ENCODE peak calls at places on chromosomes 2 and 18, in six cellular contexts. One of them, this sample, is unnamed.

GRCh38 chr2:42829556-42830510 is 37.5 kb upstream of the HAAO start:
- DNase-seq in PC-9: no peak
- DNase-seq in right lobe of liver: no peak
- DNase-seq in Peyer's patch: no peak
- DNase-seq in MCF 10A: no peak
- DNase-seq in cardiac fibroblast: no peak
- DNase-seq in this sample: no peak

GRCh38 chr2:26934985-26935384 is 35.5 kb upstream of the MAPRE3 start:
- DNase-seq in cardiac fibroblast: no peak
- DNase-seq in PC-9: no peak
- DNase-seq in right lobe of liver: no peak
- DNase-seq in Peyer's patch: no peak
- DNase-seq in MCF 10A: no peak
- DNase-seq in this sample: peak

GRCh38 chr2:120231974-120232635 is 8.9 kb upstream of the TMEM185B start:
- DNase-seq in Peyer's patch: peak
- DNase-seq in right lobe of liver: no peak
- DNase-seq in MCF 10A: no peak
- DNase-seq in cardiac fibroblast: no peak
- DNase-seq in PC-9: no peak
- DNase-seq in this sample: no peak

GRCh38 chr18:22152093-22152492 is 17.3 kb upstream of the GATA6 start:
- DNase-seq in Peyer's patch: no peak
- DNase-seq in right lobe of liver: no peak
- DNase-seq in cardiac fibroblast: peak
- DNase-seq in MCF 10A: no peak
- DNase-seq in PC-9: no peak
- DNase-seq in this sample: no peak

GRCh38 chr18:13256444-13257305 is 38.1 kb downstream of the LDLRAD4 start:
- DNase-seq in cardiac fibroblast: no peak
- DNase-seq in Peyer's patch: peak
- DNase-seq in MCF 10A: no peak
- DNase-seq in right lobe of liver: no peak
- DNase-seq in PC-9: no peak
- DNase-seq in this sample: peak

GRCh38 chr2:10382313-10383061 is 65.6 kb downstream of the ODC1 start:
- DNase-seq in MCF 10A: peak
- DNase-seq in Peyer's patch: peak
- DNase-seq in PC-9: no peak
- DNase-seq in right lobe of liver: no peak
- DNase-seq in cardiac fibroblast: no peak
- DNase-seq in this sample: peak

GRCh38 chr2:230650585-230651137 is 62.0 kb upstream of the CAB39 start:
- DNase-seq in cardiac fibroblast: no peak
- DNase-seq in MCF 10A: no peak
- DNase-seq in Peyer's patch: no peak
- DNase-seq in right lobe of liver: no peak
- DNase-seq in PC-9: peak
- DNase-seq in this sample: no peak

GRCh38 chr2:54709341-54709809 is 14.1 kb upstream of the EML6 start:
- DNase-seq in cardiac fibroblast: no peak
- DNase-seq in right lobe of liver: peak
- DNase-seq in MCF 10A: no peak
- DNase-seq in PC-9: no peak
- DNase-seq in Peyer's patch: peak
- DNase-seq in this sample: peak

GRCh38 chr2:30686000-30686399 is 121.2 kb downstream of the CAPN13 start:
- DNase-seq in MCF 10A: no peak
- DNase-seq in PC-9: peak
- DNase-seq in cardiac fibroblast: no peak
- DNase-seq in right lobe of liver: no peak
- DNase-seq in Peyer's patch: no peak
- DNase-seq in this sample: peak

GRCh38 chr2:18262601-18263000 is 297.9 kb downstream of the RDH14 start:
- DNase-seq in right lobe of liver: no peak
- DNase-seq in PC-9: no peak
- DNase-seq in MCF 10A: no peak
- DNase-seq in cardiac fibroblast: peak
- DNase-seq in Peyer's patch: no peak
- DNase-seq in this sample: no peak

GRCh38 chr18:8329186-8329771 is 280.0 kb upstream of the RAB12 start:
- DNase-seq in MCF 10A: peak
- DNase-seq in cardiac fibroblast: peak
- DNase-seq in PC-9: peak
- DNase-seq in right lobe of liver: no peak
- DNase-seq in Peyer's patch: no peak
- DNase-seq in this sample: no peak

GRCh38 chr2:209648714-209649113 is 122.9 kb upstream of the UNC80 start:
- DNase-seq in PC-9: no peak
- DNase-seq in right lobe of liver: no peak
- DNase-seq in Peyer's patch: no peak
- DNase-seq in cardiac fibroblast: peak
- DNase-seq in MCF 10A: peak
- DNase-seq in this sample: no peak

GRCh38 chr18:31041346-31042067 is 1.0 kb downstream of the DSC3 start:
- DNase-seq in MCF 10A: peak
- DNase-seq in cardiac fibroblast: peak
- DNase-seq in PC-9: no peak
- DNase-seq in right lobe of liver: peak
- DNase-seq in Peyer's patch: no peak
- DNase-seq in this sample: peak

GRCh38 chr18:53093650-53094049 is 753.7 kb downstream of the DCC start:
- DNase-seq in Peyer's patch: no peak
- DNase-seq in right lobe of liver: no peak
- DNase-seq in MCF 10A: no peak
- DNase-seq in PC-9: no peak
- DNase-seq in cardiac fibroblast: no peak
- DNase-seq in this sample: no peak

GRCh38 chr2:73762571-73762970 is 17.3 kb downstream of the DUSP11 start:
- DNase-seq in right lobe of liver: no peak
- DNase-seq in Peyer's patch: no peak
- DNase-seq in MCF 10A: no peak
- DNase-seq in PC-9: no peak
- DNase-seq in cardiac fibroblast: peak
- DNase-seq in this sample: no peak

GRCh38 chr2:43356774-43357173 is 130.4 kb upstream of the ZFP36L2 start:
- DNase-seq in PC-9: no peak
- DNase-seq in Peyer's patch: no peak
- DNase-seq in cardiac fibroblast: peak
- DNase-seq in MCF 10A: no peak
- DNase-seq in right lobe of liver: no peak
- DNase-seq in this sample: no peak

GRCh38 chr2:175766880-175767279 is 235.2 kb downstream of the LNPK start:
- DNase-seq in PC-9: no peak
- DNase-seq in right lobe of liver: no peak
- DNase-seq in Peyer's patch: no peak
- DNase-seq in MCF 10A: peak
- DNase-seq in cardiac fibroblast: peak
- DNase-seq in this sample: no peak

DNA sequence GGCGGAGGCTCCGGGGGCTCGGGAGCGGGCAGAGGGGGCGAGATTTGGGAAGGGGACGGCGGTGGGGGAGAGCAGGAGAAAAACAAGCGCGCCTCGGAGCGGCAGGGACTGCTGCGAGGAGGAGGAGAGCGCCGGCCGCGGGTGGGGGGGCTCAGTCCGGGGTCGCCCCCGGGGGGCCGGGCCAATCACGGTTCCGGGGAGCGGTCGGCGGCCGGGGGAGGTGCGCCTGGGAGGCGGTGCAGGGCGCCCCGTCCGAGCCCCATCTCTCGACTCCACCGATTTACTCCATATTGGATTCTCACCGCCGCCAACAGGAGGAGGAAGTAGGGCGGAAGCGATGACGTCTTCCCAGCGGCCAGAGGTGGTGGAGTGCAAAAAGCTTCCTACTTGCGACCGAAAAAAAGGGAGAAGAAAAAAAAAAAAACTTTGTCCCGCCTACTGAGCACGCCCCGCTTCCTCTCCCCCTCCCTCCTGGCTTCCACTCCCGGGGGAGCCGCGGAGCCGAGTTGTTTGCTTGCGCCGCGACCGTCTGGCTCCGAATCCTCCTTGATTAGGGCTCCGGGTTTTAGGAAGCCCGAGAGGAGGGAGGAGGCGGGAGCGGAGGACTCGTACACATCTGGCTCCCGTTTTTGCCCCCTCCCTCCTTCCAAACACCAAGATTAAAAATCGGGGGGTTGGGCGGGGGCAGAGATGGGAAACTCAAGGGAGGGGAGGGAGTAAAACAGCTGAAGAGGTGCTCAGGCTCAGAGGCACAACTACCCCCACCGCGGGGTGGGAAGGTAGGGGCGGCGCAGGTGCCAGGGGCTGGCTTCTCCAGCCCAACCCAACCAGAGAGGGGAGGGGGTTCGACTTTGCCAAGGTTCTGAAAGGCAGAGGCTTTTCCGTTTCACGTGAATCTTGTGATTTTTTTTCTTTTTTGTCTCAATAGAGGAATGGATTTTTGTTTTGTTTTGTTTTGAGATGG is at the start of gene SPRED2:
- DNase-seq in MCF 10A: peak
- DNase-seq in cardiac fibroblast: peak
- DNase-seq in PC-9: peak
- DNase-seq in Peyer's patch: peak
- DNase-seq in right lobe of liver: peak
- DNase-seq in this sample: peak
- TF ChIP-seq CTCF in MCF 10A: no peak
- TF ChIP-seq CTCF in cardiac fibroblast: no peak
- TF ChIP-seq CTCF in PC-9: no peak
- TF ChIP-seq CTCF in Peyer's patch: no peak
- TF ChIP-seq CTCF in right lobe of liver: no peak
- TF ChIP-seq CTCF in this sample: peak

GRCh38 chr2:33058716-33059451 is 112.1 kb downstream of the LTBP1 start:
- DNase-seq in MCF 10A: no peak
- DNase-seq in Peyer's patch: no peak
- DNase-seq in PC-9: no peak
- DNase-seq in right lobe of liver: no peak
- DNase-seq in cardiac fibroblast: no peak
- DNase-seq in this sample: no peak
- TF ChIP-seq CTCF in MCF 10A: no peak
- TF ChIP-seq CTCF in Peyer's patch: no peak
- TF ChIP-seq CTCF in PC-9: no peak
- TF ChIP-seq CTCF in right lobe of liver: no peak
- TF ChIP-seq CTCF in cardiac fibroblast: no peak
- TF ChIP-seq CTCF in this sample: no peak

DNA sequence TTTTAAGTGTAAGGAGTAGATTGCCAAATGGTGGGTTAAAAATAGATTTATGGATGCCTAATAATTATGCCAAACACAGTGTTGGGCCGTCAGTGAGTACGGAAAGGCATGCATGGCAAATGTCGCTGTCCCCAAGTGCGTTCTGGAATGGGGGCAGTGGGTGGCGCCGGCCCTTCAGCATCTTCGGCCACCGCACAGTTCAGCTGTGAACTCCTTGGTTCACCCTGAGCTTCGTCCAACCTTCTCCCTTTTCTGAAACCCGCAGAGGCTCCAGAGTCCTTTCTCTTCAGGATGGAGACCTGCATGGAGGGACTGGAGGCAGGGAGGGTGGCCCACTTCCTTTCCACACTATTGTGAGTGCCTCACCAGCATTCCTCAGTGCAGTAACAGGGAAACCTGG is 74.8 kb upstream of the TXNDC2 start:
- DNase-seq in Peyer's patch: no peak
- DNase-seq in MCF 10A: no peak
- DNase-seq in right lobe of liver: no peak
- DNase-seq in PC-9: no peak
- DNase-seq in cardiac fibroblast: no peak
- DNase-seq in this sample: peak
- TF ChIP-seq CTCF in Peyer's patch: no peak
- TF ChIP-seq CTCF in MCF 10A: no peak
- TF ChIP-seq CTCF in right lobe of liver: no peak
- TF ChIP-seq CTCF in PC-9: no peak
- TF ChIP-seq CTCF in cardiac fibroblast: no peak
- TF ChIP-seq CTCF in this sample: peak

GRCh38 chr2:219430633-219431615 is 3.7 kb upstream of the SPEG start:
- DNase-seq in right lobe of liver: no peak
- DNase-seq in cardiac fibroblast: peak
- DNase-seq in PC-9: no peak
- DNase-seq in MCF 10A: peak
- DNase-seq in Peyer's patch: no peak
- DNase-seq in this sample: peak
- TF ChIP-seq CTCF in right lobe of liver: peak
- TF ChIP-seq CTCF in cardiac fibroblast: peak
- TF ChIP-seq CTCF in PC-9: peak
- TF ChIP-seq CTCF in MCF 10A: peak
- TF ChIP-seq CTCF in Peyer's patch: no peak
- TF ChIP-seq CTCF in this sample: peak

GRCh38 chr2:20584637-20585321 is 66.1 kb downstream of the HS1BP3 start:
- DNase-seq in PC-9: peak
- DNase-seq in right lobe of liver: no peak
- DNase-seq in Peyer's patch: no peak
- DNase-seq in cardiac fibroblast: peak
- DNase-seq in MCF 10A: peak
- DNase-seq in this sample: peak
- TF ChIP-seq CTCF in PC-9: no peak
- TF ChIP-seq CTCF in right lobe of liver: no peak
- TF ChIP-seq CTCF in Peyer's patch: no peak
- TF ChIP-seq CTCF in cardiac fibroblast: no peak
- TF ChIP-seq CTCF in MCF 10A: no peak
- TF ChIP-seq CTCF in this sample: no peak

DNA sequence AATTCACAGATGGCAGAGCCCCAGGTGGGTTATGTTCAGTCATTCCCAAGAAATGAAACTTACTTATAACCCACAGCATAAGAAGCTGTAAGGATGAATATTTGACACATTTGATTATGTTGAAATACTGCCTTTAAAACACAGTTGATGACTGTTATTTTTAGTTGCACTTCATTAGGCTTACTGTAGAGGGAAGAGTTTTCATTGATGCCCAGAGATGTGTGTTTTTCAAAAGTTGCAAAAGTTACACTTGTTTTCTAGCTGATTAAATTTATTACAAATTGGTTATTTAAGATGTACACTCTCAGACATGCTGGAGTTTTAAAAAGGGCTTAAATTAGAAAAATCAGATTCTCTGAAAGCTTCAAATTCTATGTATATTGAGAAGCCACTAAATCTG is 506.1 kb downstream of the PARD3B start:
- DNase-seq in PC-9: no peak
- DNase-seq in Peyer's patch: no peak
- DNase-seq in right lobe of liver: no peak
- DNase-seq in MCF 10A: peak
- DNase-seq in cardiac fibroblast: peak
- DNase-seq in this sample: no peak
- TF ChIP-seq CTCF in PC-9: no peak
- TF ChIP-seq CTCF in Peyer's patch: no peak
- TF ChIP-seq CTCF in right lobe of liver: no peak
- TF ChIP-seq CTCF in MCF 10A: peak
- TF ChIP-seq CTCF in cardiac fibroblast: peak
- TF ChIP-seq CTCF in this sample: peak

DNA sequence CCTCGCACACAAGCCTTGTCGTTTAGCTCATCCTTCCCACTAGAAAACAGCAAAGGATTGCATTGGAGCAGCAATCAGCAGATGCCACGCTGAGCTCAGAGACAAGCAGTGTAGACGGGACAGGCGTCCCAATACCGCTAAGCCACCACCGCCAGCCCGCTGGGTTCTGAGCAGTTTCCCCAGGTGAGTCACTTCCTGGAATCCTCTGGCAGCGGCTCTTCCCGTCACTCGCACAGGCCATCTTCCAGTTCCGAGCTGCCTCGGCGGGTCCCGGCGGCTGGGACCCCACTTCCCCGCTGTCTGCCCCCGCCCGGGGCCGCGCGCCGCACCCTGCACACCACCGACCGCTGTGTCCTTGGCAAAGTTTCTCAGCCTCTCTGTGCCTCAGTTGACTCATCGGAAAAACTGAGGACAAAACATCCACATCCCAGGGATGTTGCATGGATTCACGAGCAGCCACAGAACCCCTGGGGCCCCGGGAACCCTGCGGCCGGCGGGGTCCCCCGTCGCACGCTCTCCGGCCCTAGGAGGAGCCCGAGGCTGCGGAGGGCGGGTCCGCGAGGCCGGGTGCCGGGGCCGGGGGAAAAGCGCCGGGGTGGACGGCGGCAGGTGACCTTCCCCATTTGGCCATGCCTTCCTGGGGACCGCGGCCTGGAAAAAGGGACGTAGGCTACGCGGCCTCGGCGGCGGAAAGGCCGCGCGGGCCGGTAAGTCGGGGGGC is 576 bp downstream of the KDSR start:
- DNase-seq in Peyer's patch: peak
- DNase-seq in cardiac fibroblast: peak
- DNase-seq in PC-9: peak
- DNase-seq in right lobe of liver: peak
- DNase-seq in MCF 10A: peak
- DNase-seq in this sample: peak
- TF ChIP-seq CTCF in Peyer's patch: no peak
- TF ChIP-seq CTCF in cardiac fibroblast: no peak
- TF ChIP-seq CTCF in PC-9: no peak
- TF ChIP-seq CTCF in right lobe of liver: no peak
- TF ChIP-seq CTCF in MCF 10A: no peak
- TF ChIP-seq CTCF in this sample: no peak